ENCODE peak calls at places on chromosome 10, in six cellular contexts. K, F, W, C, Y and X are unnamed samples.

GRCh38 chr10:62843591-62843990 is 27.4 kb upstream of the EGR2 start:
- DNase-seq in K (no peak), F (no peak), W (no peak), C (no peak), Y (no peak), X (no peak)

GRCh38 chr10:50855015-50855414 is 30.4 kb downstream of the A1CF start:
- DNase-seq in K (no peak), F (no peak), W (no peak), C (no peak), Y (no peak), X (no peak)

GRCh38 chr10:35642023-35642792 is at the start of gene FZD8:
- DNase-seq in K (peak; percentile 49), F (peak; percentile 73), W (peak; percentile 91), C (peak; percentile 96), Y (peak; percentile 67), X (peak; percentile 96)

GRCh38 chr10:98463022-98463421 is 16.3 kb upstream of the HPS1 start:
- DNase-seq in K (no peak), F (no peak), W (no peak), C (no peak), Y (no peak), X (no peak)

GRCh38 chr10:117716896-117717295 is 174.3 kb downstream of the EMX2 start:
- DNase-seq in K (no peak), F (no peak), W (no peak), C (no peak), Y (no peak), X (no peak)

GRCh38 chr10:121574519-121575170 is 23.6 kb downstream of the FGFR2 start:
- DNase-seq in K (no peak), F (no peak), W (no peak), C (no peak), Y (no peak), X (no peak)

GRCh38 chr10:43109671-43110249 is 28.5 kb upstream of the CSGALNACT2 start:
- DNase-seq in K (no peak), F (no peak), W (no peak), C (no peak), Y (no peak), X (no peak)

GRCh38 chr10:71323407-71323806 is 4.3 kb downstream of the SLC29A3 start:
- DNase-seq in K (no peak), F (no peak), W (no peak), C (peak; percentile 55), Y (no peak), X (no peak)

GRCh38 chr10:29555091-29555745 is 79.6 kb downstream of the SVIL start:
- DNase-seq in K (no peak), F (no peak), W (no peak), C (no peak), Y (no peak), X (no peak)

GRCh38 chr10:10351451-10351850 is 666.2 kb upstream of the CELF2 start:
- DNase-seq in K (no peak), F (no peak), W (no peak), C (no peak), Y (no peak), X (no peak)

GRCh38 chr10:6171891-6172354 is 30.8 kb upstream of the PFKFB3 start:
- DNase-seq in K (no peak), F (no peak), W (no peak), C (peak; percentile 68), Y (no peak), X (peak; percentile 97)

GRCh38 chr10:30027057-30028005 is 32.1 kb downstream of the JCAD start:
- DNase-seq in K (peak; percentile 70), F (peak; percentile 64), W (no peak), C (peak; percentile 55), Y (no peak), X (no peak)

GRCh38 chr10:133165556-133166503 is 5.8 kb downstream of the KNDC1 start:
- DNase-seq in K (no peak), F (no peak), W (no peak), C (no peak), Y (no peak), X (no peak)

GRCh38 chr10:73590881-73591577 is at the start of gene USP54:
- DNase-seq in K (no peak), F (no peak), W (no peak), C (peak; percentile 92), Y (no peak), X (peak; percentile 84)

GRCh38 chr10:60810437-60811182 is 32.3 kb downstream of the CDK1 start:
- DNase-seq in K (no peak), F (no peak), W (no peak), C (peak; percentile 82), Y (no peak), X (peak; percentile 51)

GRCh38 chr10:31347705-31348104 is 28.7 kb downstream of the ZEB1 start:
- DNase-seq in K (no peak), F (no peak), W (no peak), C (no peak), Y (no peak), X (no peak)

GRCh38 chr10:2508971-2509605 is 558.3 kb upstream of the PFKP start:
- DNase-seq in K (no peak), F (no peak), W (no peak), C (peak; percentile 24), Y (no peak), X (peak; percentile 76)

GRCh38 chr10:84118395-84119006 is 20.8 kb upstream of the GHITM start:
- DNase-seq in K (no peak), F (no peak), W (no peak), C (no peak), Y (no peak), X (no peak)

GRCh38 chr10:48839809-48840679 is 99.6 kb downstream of the LRRC18 start:
- DNase-seq in K (no peak), F (no peak), W (no peak), C (no peak), Y (no peak), X (no peak)

GRCh38 chr10:11120711-11121110 is 103.0 kb downstream of the CELF2 start:
- DNase-seq in K (no peak), F (no peak), W (no peak), C (no peak), Y (no peak), X (no peak)

GRCh38 chr10:110447886-110448285 is 49.8 kb upstream of the DUSP5 start:
- DNase-seq in K (no peak), F (no peak), W (no peak), C (no peak), Y (no peak), X (no peak)

GRCh38 chr10:73644015-73644743 is 2.9 kb upstream of the MYOZ1 start:
- DNase-seq in K (peak; percentile 46), F (no peak), W (peak; percentile 41), C (peak; percentile 82), Y (peak; percentile 62), X (peak; percentile 74)

GRCh38 chr10:29343607-29344038 is 54.8 kb downstream of the LYZL1 start:
- DNase-seq in K (no peak), F (no peak), W (no peak), C (peak; percentile 62), Y (no peak), X (no peak)

GRCh38 chr10:71970331-71970730 is 6.1 kb downstream of the CHST3 start:
- DNase-seq in K (no peak), F (no peak), W (peak; percentile 27), C (no peak), Y (no peak), X (peak; percentile 37)

GRCh38 chr10:31075434-31075833 is 43.8 kb upstream of the ZNF438 start:
- DNase-seq in K (no peak), F (no peak), W (no peak), C (peak; percentile 92), Y (no peak), X (peak; percentile 94)

GRCh38 chr10:61452229-61452651 is 941 bp downstream of the TMEM26 start:
- DNase-seq in K (no peak), F (no peak), W (no peak), C (peak; percentile 13), Y (no peak), X (no peak)